ENCODE peak calls at places on chromosomes 16 and 17, in seven cellular contexts. J, C, Z, T, A, X and B are unnamed samples. For H3K4me1, the result is how much of the 10 kb centered on the place peaks cover.

GRCh38 chr17:43665387-43666101 is 3.8 kb upstream of the MEOX1 start:
- DNase-seq in X (peak), C (no peak), Z (peak), J (no peak), A (peak), T (no peak), B (no peak)

GRCh38 chr16:80656731-80657150 is 115.9 kb downstream of the DYNLRB2 start:
- DNase-seq in T (no peak), A (no peak), J (no peak), C (no peak), Z (no peak), X (no peak), B (no peak)

GRCh38 chr16:48123104-48123788 is 32.5 kb downstream of the ABCC12 start:
- DNase-seq in Z (no peak), X (no peak), A (no peak), T (no peak), J (peak), C (peak), B (no peak)

GRCh38 chr17:19348806-19349205 is 13.7 kb downstream of the B9D1 start:
- DNase-seq in X (no peak), Z (peak), C (no peak), T (no peak), J (peak), A (no peak), B (no peak)

GRCh38 chr16:46727184-46727583 is 21.0 kb downstream of the MYLK3 start:
- DNase-seq in C (no peak), A (no peak), T (no peak), J (no peak), X (no peak), Z (peak), B (no peak)

GRCh38 chr16:29198231-29198630 is 208.3 kb downstream of the NPIPB11 start:
- DNase-seq in X (no peak), C (no peak), J (peak), T (no peak), A (no peak), Z (no peak), B (no peak)

GRCh38 chr17:6796887-6797490 is 21.0 kb downstream of the FBXO39 start:
- DNase-seq in A (no peak), Z (no peak), J (no peak), T (no peak), C (no peak), X (no peak), B (no peak)

GRCh38 chr16:86709902-86710601 is 131.7 kb downstream of the FOXL1 start:
- DNase-seq in Z (no peak), T (no peak), X (no peak), J (no peak), A (no peak), C (no peak), B (no peak)

GRCh38 chr17:51260960-51261958 is 913 bp downstream of the UTP18 start:
- DNase-seq in Z (peak), C (peak), A (peak), J (peak), T (peak), X (peak), B (peak)

GRCh38 chr16:11977206-11978041 is 890 bp downstream of the SNX29 start:
- DNase-seq in X (peak), A (no peak), J (peak), T (no peak), C (no peak), Z (no peak), B (no peak)

GRCh38 chr17:82060614-82061013 is 5.0 kb downstream of the DUS1L start:
- DNase-seq in J (no peak), Z (peak), A (no peak), X (no peak), T (no peak), C (no peak), B (no peak)

GRCh38 chr16:87585452-87586200 is 16.7 kb upstream of the JPH3 start:
- DNase-seq in Z (no peak), T (no peak), C (no peak), X (no peak), J (no peak), A (no peak), B (no peak)

GRCh38 chr16:10308305-10309193 is 77.3 kb upstream of the ATF7IP2 start:
- DNase-seq in T (no peak), J (peak), A (peak), X (no peak), Z (no peak), C (peak), B (no peak)

GRCh38 chr17:9932481-9932880 is 27.4 kb upstream of the RCVRN start:
- DNase-seq in X (no peak), A (no peak), C (no peak), Z (no peak), T (no peak), J (no peak), B (no peak)

GRCh38 chr17:43740541-43740940 is 18.1 kb downstream of the SOST start:
- DNase-seq in T (no peak), Z (no peak), C (no peak), J (no peak), A (no peak), X (no peak), B (no peak)

GRCh38 chr17:1820518-1821252 is 9.0 kb downstream of the SMYD4 start:
- DNase-seq in X (no peak), C (no peak), A (no peak), T (no peak), J (no peak), Z (no peak), B (no peak)

GRCh38 chr17:39461911-39462641 is 790 bp downstream of the CDK12 start:
- DNase-seq in T (no peak), C (no peak), J (peak), Z (no peak), X (no peak), A (no peak), B (no peak)

GRCh38 chr16:87955302-87956168 is 4.3 kb downstream of the BANP start:
- DNase-seq in T (no peak), A (no peak), Z (no peak), C (no peak), J (no peak), X (no peak), B (no peak)

GRCh38 chr16:81808933-81809480 is 29.9 kb downstream of the PLCG2 start:
- DNase-seq in Z (peak), C (no peak), A (no peak), T (no peak), X (no peak), J (no peak), B (no peak)

GRCh38 chr17:55723488-55723848 is 804 bp upstream of the TMEM100 start:
- DNase-seq in T (no peak), J (no peak), A (no peak), C (no peak), Z (no peak), X (no peak), B (no peak)

GRCh38 chr17:75102385-75102821 is 7.4 kb upstream of the ARMC7 start:
- DNase-seq in Z (no peak), A (no peak), T (no peak), J (no peak), C (no peak), X (no peak), B (no peak)

GRCh38 chr16:10989494-10989893 is 45.1 kb downstream of the CLEC16A start:
- DNase-seq in X (no peak), Z (no peak), J (no peak), T (no peak), C (no peak), A (no peak), B (no peak)

GRCh38 chr17:14080847-14081251 is 11.5 kb downstream of the COX10 start:
- DNase-seq in T (no peak), C (no peak), X (no peak), Z (no peak), J (peak), A (no peak), B (no peak)

GRCh38 chr17:48725005-48725293 is 2.0 kb downstream of the PRAC2 start:
- DNase-seq in T (no peak), J (no peak), X (no peak), A (no peak), C (no peak), Z (no peak), B (no peak)

GRCh38 chr17:52287611-52288010 is 129.1 kb upstream of the CA10 start:
- DNase-seq in X (no peak), C (no peak), Z (no peak), T (no peak), J (no peak), A (no peak), B (no peak)

DNA sequence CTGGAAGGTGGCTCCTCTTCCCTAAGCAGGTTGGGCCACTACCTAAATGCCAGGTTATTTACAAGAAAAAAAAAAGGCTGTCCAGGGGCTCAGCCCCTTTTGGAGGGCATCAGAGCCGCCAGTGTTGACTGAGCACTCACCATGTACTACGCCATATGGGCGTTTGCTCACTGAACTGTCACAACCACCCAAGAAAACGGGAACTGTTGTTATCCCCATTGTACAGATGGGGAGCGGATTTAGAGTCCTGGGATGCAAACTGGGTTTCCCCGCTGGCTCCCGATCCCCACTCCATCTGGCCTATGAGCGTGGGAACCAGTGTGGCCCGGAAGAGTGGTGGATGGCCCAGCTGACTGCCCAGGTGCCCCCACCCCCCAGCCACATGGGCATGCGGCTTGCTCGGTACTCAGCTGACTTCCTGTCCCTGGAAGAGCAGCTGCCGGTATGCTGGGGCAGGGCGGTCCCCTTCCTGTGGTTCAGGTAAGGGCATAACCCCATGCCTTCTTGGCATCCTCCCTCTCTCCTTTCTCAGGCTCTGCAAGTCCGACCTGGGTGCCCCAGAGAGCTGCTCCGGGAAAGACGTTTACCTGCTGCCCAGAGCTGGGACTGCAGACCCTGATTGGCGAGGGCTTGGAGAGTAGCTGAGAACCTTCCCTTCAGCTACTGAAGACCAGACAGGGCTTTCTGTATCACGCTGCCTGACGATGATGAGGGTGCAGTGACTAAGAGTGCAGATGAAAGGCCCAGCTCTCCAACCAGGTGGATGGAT is 16.3 kb downstream of the SOCS3 start:
- DNase-seq in Z (peak), T (peak), A (no peak), J (no peak), X (no peak), C (no peak), B (peak)
- H3K4me1 ChIP-seq in Z (half or more), T (half or more), A (under half), J (under half), X (under half), C (under half), B (half or more)

DNA sequence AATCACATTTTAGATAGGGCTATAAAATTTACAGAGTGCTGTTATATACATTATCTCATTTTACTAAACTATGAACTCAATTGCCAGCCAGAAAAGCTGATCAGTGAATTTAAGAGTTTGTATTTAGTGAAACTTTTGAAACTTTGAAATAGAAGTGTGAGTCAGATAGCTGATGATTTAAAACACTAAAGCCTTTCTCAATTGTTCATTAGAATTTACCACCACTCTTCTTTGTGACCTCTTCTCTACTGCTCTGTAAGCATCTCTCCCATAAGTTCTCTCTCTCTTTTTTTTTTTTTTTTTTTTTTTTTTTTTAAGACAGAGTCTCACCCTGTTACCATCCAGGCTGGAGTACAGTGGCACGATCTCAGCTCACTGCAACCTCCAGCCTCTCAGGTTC is 43.7 kb downstream of the GOSR1 start:
- DNase-seq in T (no peak), X (no peak), J (no peak), A (no peak), C (no peak), Z (no peak), B (no peak)
- H3K27ac ChIP-seq in T (no peak), X (no peak), J (peak), A (peak), C (no peak), Z (peak), B (no peak)

GRCh38 chr17:65557349-65558310 is 3.8 kb downstream of the AXIN2 start:
- DNase-seq in T (no peak), X (no peak), Z (no peak), J (peak), C (no peak), A (no peak), B (no peak)
- H3K4me3 ChIP-seq in T (peak), X (peak), Z (no peak), J (no peak), C (no peak), A (no peak), B (peak)

GRCh38 chr16:89484088-89484501 is 6.3 kb downstream of the ANKRD11 start:
- DNase-seq in J (no peak), A (no peak), T (no peak), X (no peak), Z (no peak), C (no peak), B (no peak)

GRCh38 chr16:89482824-89483220 is 7.5 kb downstream of the ANKRD11 start:
- DNase-seq in X (no peak), Z (no peak), J (no peak), T (no peak), C (no peak), A (no peak), B (no peak)

GRCh38 chr16:89482087-89482823 is 8.1 kb downstream of the ANKRD11 start:
- DNase-seq in Z (no peak), A (no peak), X (no peak), T (no peak), J (no peak), C (no peak), B (no peak)

GRCh38 chr16:89485701-89486246 is 4.6 kb downstream of the ANKRD11 start:
- DNase-seq in T (no peak), Z (no peak), J (no peak), C (no peak), A (no peak), X (no peak), B (no peak)

GRCh38 chr16:89484923-89485679 is 5.3 kb downstream of the ANKRD11 start:
- DNase-seq in Z (no peak), J (no peak), X (no peak), T (no peak), A (no peak), C (no peak), B (no peak)
- H3K4me1 ChIP-seq in Z (half or more), J (half or more), X (half or more), T (half or more), A (under half), C (half or more), B (half or more)